ENCODE peak calls at places on chromosomes 4 and X, in eight cellular contexts. J is A549; L is neural progenitor cell; O is activated naive CD4-positive, alpha-beta T cell treated with anti-CD3 and anti-CD28 coated beads, Interleukin-2, amount 10 ng/mL, durations not matched to agents 7 days and 5 days; N is HCT116; X is stimulated activated CD4-positive, alpha-beta T cell treated with anti-CD3 and anti-CD28 coated beads, Interleukin-1b, Interleukin-23, amount 100 ng/mL, for 1 hour; P is mucosa of gallbladder; Y is WTC11. A is an unnamed sample.

GRCh38 chr4:4919926-4920325 is 60.5 kb downstream of the MSX1 start:
- DNase-seq in J (no peak), L (no peak), O (no peak), N (no peak), X (no peak), P (no peak), Y (no peak), A (no peak)

GRCh38 chr4:95155759-95156451 is 392.9 kb downstream of the UNC5C start:
- DNase-seq in J (peak), L (peak), O (no peak), N (peak), X (no peak), P (no peak), Y (no peak), A (no peak)

GRCh38 chr4:133270021-133270570 is 121.0 kb downstream of the PCDH10 start:
- DNase-seq in J (no peak), L (no peak), O (no peak), N (no peak), X (no peak), P (no peak), Y (no peak), A (no peak)

GRCh38 chr4:168631241-168632151 is 134.6 kb downstream of the PALLD start:
- DNase-seq in J (peak), L (peak), O (no peak), N (no peak), X (no peak), P (peak), Y (peak), A (peak)

GRCh38 chr4:76658231-76659102 is 223.4 kb downstream of the SHROOM3 start:
- DNase-seq in J (no peak), L (no peak), O (no peak), N (no peak), X (no peak), P (no peak), Y (no peak), A (no peak)

GRCh38 chr4:5037553-5038551 is 13.4 kb upstream of the STK32B start:
- DNase-seq in J (peak), L (no peak), O (no peak), N (no peak), X (no peak), P (no peak), Y (no peak), A (no peak)

GRCh38 chr4:16056681-16057400 is 27.0 kb downstream of the PROM1 start:
- DNase-seq in J (no peak), L (peak), O (no peak), N (no peak), X (no peak), P (no peak), Y (no peak), A (no peak)

GRCh38 chr4:138118270-138118669 is 123.9 kb downstream of the SLC7A11 start:
- DNase-seq in J (no peak), L (no peak), O (no peak), N (no peak), X (no peak), P (no peak), Y (no peak), A (no peak)

GRCh38 chrX:130118396-130118795 is 8.1 kb upstream of the ELF4 start:
- DNase-seq in J (no peak), L (no peak), O (no peak), N (no peak), X (no peak), P (no peak), Y (no peak), A (no peak)

GRCh38 chr4:171813195-171813955 is at the start of gene GALNTL6:
- DNase-seq in J (no peak), L (peak), O (no peak), N (no peak), X (no peak), P (no peak), Y (peak), A (no peak)

GRCh38 chrX:1870421-1870820 is 255.6 kb downstream of the ASMT start:
- DNase-seq in J (no peak), L (no peak), O (no peak), N (no peak), X (no peak), P (no peak), Y (no peak), A (no peak)

GRCh38 chr4:20904966-20905365 is 204.7 kb downstream of the PACRGL start:
- DNase-seq in J (no peak), L (no peak), O (no peak), N (no peak), X (no peak), P (no peak), Y (no peak), A (no peak)

GRCh38 chr4:109721033-109721432 is 8.8 kb downstream of the PLA2G12A start:
- DNase-seq in J (peak), L (no peak), O (no peak), N (no peak), X (no peak), P (no peak), Y (no peak), A (no peak)

GRCh38 chrX:110087485-110088356 is 84.8 kb downstream of the TMEM164 start:
- DNase-seq in J (peak), L (no peak), O (no peak), N (peak), X (no peak), P (no peak), Y (no peak), A (no peak)

GRCh38 chr4:186144596-186145569 is 40.4 kb downstream of the FAM149A start:
- DNase-seq in J (peak), L (peak), O (peak), N (no peak), X (no peak), P (peak), Y (peak), A (peak)

GRCh38 chrX:63784902-63785692 is at the start of gene ARHGEF9:
- DNase-seq in J (no peak), L (peak), O (no peak), N (no peak), X (no peak), P (no peak), Y (peak), A (no peak)

GRCh38 chr4:158856852-158857251 is 88.0 kb downstream of the FNIP2 start:
- DNase-seq in J (no peak), L (peak), O (no peak), N (peak), X (no peak), P (no peak), Y (no peak), A (no peak)

GRCh38 chr4:16437836-16438235 is 211.6 kb upstream of the TAPT1 start:
- DNase-seq in J (no peak), L (no peak), O (no peak), N (no peak), X (no peak), P (no peak), Y (no peak), A (no peak)

GRCh38 chr4:86531440-86531839 is 62.7 kb upstream of the PTPN13 start:
- DNase-seq in J (no peak), L (no peak), O (no peak), N (no peak), X (no peak), P (no peak), Y (no peak), A (no peak)

GRCh38 chr4:123783091-123783765 is 386.6 kb downstream of the SPRY1 start:
- DNase-seq in J (no peak), L (no peak), O (no peak), N (no peak), X (no peak), P (no peak), Y (no peak), A (no peak)

GRCh38 chr4:115090483-115091075 is 22.8 kb downstream of the NDST4 start:
- DNase-seq in J (no peak), L (peak), O (no peak), N (peak), X (no peak), P (no peak), Y (no peak), A (no peak)

GRCh38 chr4:126986828-126987227 is 645.9 kb upstream of the INTU start:
- DNase-seq in J (no peak), L (no peak), O (no peak), N (no peak), X (no peak), P (no peak), Y (no peak), A (no peak)

GRCh38 chrX:118212817-118213183 is 96.2 kb upstream of the KLHL13 start:
- DNase-seq in J (no peak), L (no peak), O (no peak), N (no peak), X (no peak), P (no peak), Y (no peak), A (no peak)

GRCh38 chr4:126405369-126405982 is 1090.7 kb downstream of the FAT4 start:
- DNase-seq in J (no peak), L (peak), O (no peak), N (no peak), X (no peak), P (no peak), Y (no peak), A (no peak)

GRCh38 chrX:19875051-19875432 is 12.4 kb downstream of the SH3KBP1 start:
- DNase-seq in J (no peak), L (no peak), O (no peak), N (peak), X (no peak), P (no peak), Y (no peak), A (no peak)

A was measured in coronary artery.